ENCODE peak calls at places on chromosome 7, in five cellular contexts. Q is AG09309, J is fibroblast of the aortic adventitia, M is choroid plexus epithelial cell, A is foreskin fibroblast. W is an unnamed sample.

GRCh38 chr7:81361769-81362168 is 408.1 kb downstream of the HGF start:
- DNase-seq in A (peak), M (peak), J (peak), Q (peak), W (no peak)

GRCh38 chr7:7221602-7222038 is 39.3 kb downstream of the C1GALT1 start:
- DNase-seq in Q (peak), J (peak), A (peak), M (peak), W (peak)

GRCh38 chr7:24477807-24478655 is 95.2 kb upstream of the PALS2 start:
- DNase-seq in J (peak), A (peak), M (peak), Q (peak), W (peak)

GRCh38 chr7:5429857-5430611 is 6.4 kb upstream of the TNRC18 start:
- DNase-seq in J (peak), M (peak), Q (no peak), A (peak), W (no peak)

GRCh38 chr7:27088002-27088931 is 7.5 kb downstream of the HOXA1 start:
- DNase-seq in J (no peak), Q (no peak), A (no peak), M (no peak), W (no peak)

GRCh38 chr7:13687500-13687899 is 302.0 kb downstream of the ETV1 start:
- DNase-seq in M (no peak), J (no peak), Q (no peak), A (no peak), W (no peak)

GRCh38 chr7:21675255-21675654 is 132.4 kb downstream of the DNAH11 start:
- DNase-seq in A (no peak), M (no peak), Q (no peak), J (no peak), W (no peak)

GRCh38 chr7:45583296-45583695 is 9.1 kb downstream of the ADCY1 start:
- DNase-seq in Q (no peak), M (no peak), J (no peak), A (no peak), W (no peak)

GRCh38 chr7:64992971-64993370 is 2.1 kb upstream of the ZNF117 start:
- DNase-seq in Q (no peak), J (no peak), M (no peak), A (no peak), W (no peak)

GRCh38 chr7:131203291-131203976 is 124.2 kb upstream of the MKLN1 start:
- DNase-seq in Q (no peak), M (no peak), A (no peak), J (peak), W (no peak)

GRCh38 chr7:84085147-84085546 is 109.4 kb downstream of the SEMA3A start:
- DNase-seq in Q (no peak), M (peak), A (peak), J (peak), W (no peak)

GRCh38 chr7:26515462-26515861 is 223.8 kb downstream of the SNX10 start:
- DNase-seq in M (peak), Q (no peak), J (no peak), A (no peak), W (no peak)

GRCh38 chr7:16356241-16356958 is 64.9 kb downstream of the CRPPA start:
- DNase-seq in Q (no peak), J (peak), A (peak), M (peak), W (no peak)

GRCh38 chr7:140541513-140542192 is 62.3 kb upstream of the MKRN1 start:
- DNase-seq in A (peak), Q (peak), J (peak), M (peak), W (peak)

GRCh38 chr7:137453356-137453755 is 109.8 kb upstream of the PTN start:
- DNase-seq in Q (no peak), A (no peak), J (no peak), M (no peak), W (no peak)

GRCh38 chr7:50982626-50983025 is 199.9 kb upstream of the GRB10 start:
- DNase-seq in J (no peak), M (no peak), Q (no peak), A (no peak), W (no peak)
- TF ChIP-seq CTCF in J (no peak), M (peak), Q (no peak), A (no peak), W (no peak)

GRCh38 chr7:102994567-102994966 is 80.0 kb downstream of the FBXL13 start:
- DNase-seq in M (no peak), A (no peak), J (no peak), Q (no peak), W (no peak)

GRCh38 chr7:102991540-102992214 is 78.9 kb downstream of the LRRC17 start:
- DNase-seq in Q (peak), M (peak), A (peak), J (peak), W (peak)

GRCh38 chr7:102992509-102992819 is 79.7 kb downstream of the LRRC17 start:
- DNase-seq in J (no peak), Q (no peak), M (no peak), A (no peak), W (no peak)

GRCh38 chr7:102992820-102993531 is 80.2 kb downstream of the LRRC17 start:
- DNase-seq in Q (peak), M (peak), J (peak), A (peak), W (peak)

DNA sequence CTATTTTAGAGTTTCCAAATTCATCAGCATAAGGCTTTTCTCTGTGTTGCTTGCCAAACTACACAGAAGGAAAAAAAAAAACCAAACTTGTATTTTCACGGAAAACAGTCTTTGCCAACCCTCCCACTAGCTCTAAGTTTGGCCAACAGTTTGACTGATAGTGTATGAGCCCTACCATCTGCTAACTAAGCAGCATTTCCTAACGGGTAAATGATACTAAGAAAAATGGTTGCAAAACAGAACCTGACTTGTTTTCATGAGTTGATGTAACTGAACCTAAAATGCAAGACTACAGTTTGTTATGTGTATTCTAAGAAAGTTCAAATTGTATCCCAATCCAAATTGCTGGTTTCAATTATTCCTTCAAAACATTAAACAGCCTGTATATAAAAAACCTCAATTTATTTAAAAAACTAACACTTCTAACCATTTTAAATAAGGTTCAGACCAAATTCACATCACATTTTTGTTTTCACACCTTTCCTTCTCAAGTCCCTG is 80.8 kb downstream of the LRRC17 start:
- DNase-seq in A (peak), M (peak), Q (peak), J (peak), W (peak)
- H3K4me3 ChIP-seq in A (no peak), M (no peak), Q (no peak), J (no peak), W (no peak)

DNA sequence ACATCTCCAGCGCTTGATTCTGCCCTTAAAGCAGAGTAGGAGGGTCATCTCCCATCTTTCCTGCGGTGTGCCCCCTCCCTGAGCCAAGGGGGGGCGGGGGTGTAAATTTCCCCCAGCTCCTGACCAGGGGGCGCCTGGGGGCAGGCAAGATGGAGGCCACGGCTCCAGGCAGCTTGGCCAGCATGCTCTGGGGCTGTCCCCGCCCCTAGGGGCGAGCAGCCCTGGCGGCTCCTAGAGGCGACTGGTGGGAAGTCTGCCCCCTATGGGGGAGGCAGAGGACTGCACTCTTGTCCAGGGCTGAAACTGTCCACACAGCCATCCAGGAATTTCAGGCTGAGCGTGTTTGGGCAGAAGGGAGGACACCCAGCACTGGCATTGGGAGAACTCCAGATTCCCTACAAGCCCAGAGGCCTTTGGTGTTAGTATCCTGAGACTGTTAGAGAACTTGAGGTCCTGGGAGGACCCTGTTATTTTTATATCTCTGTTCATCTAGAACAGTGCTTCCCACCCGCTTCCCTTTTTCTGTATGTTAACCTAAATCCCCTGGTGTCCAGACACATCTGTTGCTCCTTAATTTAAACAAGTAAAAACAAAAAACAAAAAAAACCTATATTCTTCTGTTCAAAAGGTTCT is 4.6 kb downstream of the STRA8 start:
- DNase-seq in Q (no peak), M (no peak), J (no peak), A (no peak), W (no peak)
- TF ChIP-seq CTCF in Q (peak), M (peak), J (peak), A (peak), W (peak)

GRCh38 chr7:101357433-101357832 is 5.2 kb upstream of the COL26A1 start:
- DNase-seq in J (no peak), Q (no peak), M (no peak), A (no peak), W (no peak)
- H3K4me3 ChIP-seq in J (no peak), Q (no peak), M (no peak), A (no peak), W (no peak)

GRCh38 chr7:30470163-30470770 is 8.3 kb downstream of the NOD1 start:
- DNase-seq in A (peak), Q (no peak), J (peak), M (peak), W (no peak)

GRCh38 chr7:30468041-30468440 is 10.5 kb downstream of the NOD1 start:
- DNase-seq in J (peak), Q (no peak), A (no peak), M (no peak), W (no peak)

GRCh38 chr7:30470783-30471182 is 7.8 kb downstream of the NOD1 start:
- DNase-seq in A (peak), Q (peak), M (peak), J (peak), W (no peak)

GRCh38 chr7:30468791-30469190 is 9.8 kb downstream of the NOD1 start:
- DNase-seq in M (peak), J (peak), A (peak), Q (peak), W (no peak)

DNA sequence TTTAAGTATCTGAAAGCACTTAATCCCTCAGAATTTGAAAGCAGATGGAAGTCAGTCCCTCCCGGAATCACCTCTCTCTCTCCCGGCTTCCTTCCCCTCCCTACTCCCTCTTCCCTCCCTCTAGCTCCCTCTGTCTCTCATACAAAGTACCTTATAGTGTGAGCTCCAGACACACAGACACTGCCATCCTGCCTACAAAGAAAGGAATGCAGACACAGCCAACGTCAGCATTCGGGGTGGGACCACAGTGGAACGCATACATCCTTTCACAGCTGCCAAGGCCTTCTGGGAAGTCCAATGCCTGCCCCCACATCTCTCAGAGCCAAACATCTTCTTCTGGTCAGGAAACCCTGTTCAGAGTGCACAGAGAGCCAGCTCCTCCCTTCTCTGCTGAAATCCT is 9.3 kb downstream of the NOD1 start:
- DNase-seq in M (peak), Q (peak), A (peak), J (peak), W (peak)
- TF ChIP-seq CTCF in M (peak), Q (peak), A (peak), J (peak), W (peak)

GRCh38 chr7:836429-836828 is 4.2 kb downstream of the SUN1 start:
- DNase-seq in Q (no peak), A (peak), J (peak), M (peak), W (no peak)
- H3K4me3 ChIP-seq in Q (no peak), A (no peak), J (no peak), M (no peak), W (no peak)

GRCh38 chr7:133275008-133275407 is 22.1 kb downstream of the EXOC4 start:
- DNase-seq in A (no peak), Q (no peak), M (no peak), J (no peak), W (no peak)
- TF ChIP-seq CTCF in A (no peak), Q (no peak), M (peak), J (no peak), W (no peak)